ENCODE peak calls at places on chromosomes 13 and 19, in eight cellular contexts. Q is thoracic aorta; V is HuH-7; L is breast epithelium; E is stimulated activated CD8-positive, alpha-beta memory T cell treated with anti-CD3 and anti-CD28 coated beads, Interleukin-2, amount 100 ng/mL, for 48 hours; Z is transverse colon; U is anterior cingulate cortex; G is lung. C is an unnamed sample.

GRCh38 chr13:26480246-26480855 is 77.1 kb upstream of the WASF3 start:
- DNase-seq in Z (peak; percentile 38), E (no peak), Q (no peak), G (no peak), V (no peak), U (no peak), L (no peak), C (no peak)

GRCh38 chr19:46919324-46919723 is 58.5 kb downstream of the ARHGAP35 start:
- DNase-seq in E (no peak), L (peak; percentile 43), G (no peak), V (no peak), U (no peak), Q (no peak), Z (no peak), C (no peak)

GRCh38 chr13:32737111-32737571 is 150.9 kb downstream of the PDS5B start:
- DNase-seq in Z (no peak), G (no peak), L (no peak), E (no peak), U (no peak), Q (no peak), V (no peak), C (no peak)

GRCh38 chr13:49540552-49540951 is 44.8 kb downstream of the PHF11 start:
- DNase-seq in E (no peak), U (no peak), G (no peak), V (no peak), L (no peak), Z (no peak), Q (no peak), C (no peak)

GRCh38 chr19:44925114-44925891 is 10.9 kb downstream of the APOC1 start:
- DNase-seq in Q (no peak), G (peak; percentile 59), Z (peak; percentile 74), U (peak; percentile 70), V (peak; percentile 53), L (peak; percentile 75), E (no peak), C (peak; percentile 74)

GRCh38 chr13:73754727-73755292 is 379.4 kb downstream of the KLF12 start:
- DNase-seq in E (no peak), G (no peak), L (no peak), V (peak; percentile 12), Q (no peak), Z (no peak), U (no peak), C (peak; percentile 31)

GRCh38 chr13:76023644-76024043 is 387.5 kb downstream of the LMO7 start:
- DNase-seq in G (no peak), L (no peak), V (no peak), E (no peak), U (no peak), Z (no peak), Q (no peak), C (no peak)

GRCh38 chr13:29914591-29914990 is 64.2 kb upstream of the UBL3 start:
- DNase-seq in L (no peak), Z (no peak), E (no peak), G (no peak), U (no peak), V (no peak), Q (no peak), C (no peak)

GRCh38 chr13:70568571-70568970 is 460.3 kb upstream of the KLHL1 start:
- DNase-seq in U (no peak), E (no peak), Q (no peak), V (no peak), Z (no peak), G (no peak), L (no peak), C (no peak)

GRCh38 chr13:108272333-108272732 is 2.8 kb downstream of the TNFSF13B start:
- DNase-seq in G (no peak), V (no peak), Q (no peak), Z (no peak), U (no peak), E (no peak), L (no peak), C (no peak)

GRCh38 chr13:30033681-30034447 is 183.4 kb upstream of the UBL3 start:
- DNase-seq in E (no peak), U (peak; percentile 12), L (no peak), V (no peak), G (no peak), Z (no peak), Q (no peak), C (no peak)